ENCODE peak calls at places on chromosomes 6 and 20, in four cellular contexts. S, W, J and Z are unnamed samples.

GRCh38 chr20:58822748-58823730 is 27.7 kb downstream of the GNAS-AS1 start:
- DNase-seq in S (no peak), W (peak; percentile 24), J (no peak), Z (no peak)

GRCh38 chr6:25788305-25788922 is 33.9 kb downstream of the SLC17A4 start:
- DNase-seq in S (peak; percentile 73), W (peak; percentile 54), J (peak; percentile 10), Z (peak; percentile 8)

GRCh38 chr6:5132741-5133140 is 47.6 kb downstream of the PPP1R3G start:
- DNase-seq in S (no peak), W (no peak), J (peak; percentile 80), Z (no peak)

GRCh38 chr6:141164042-141164748 is 968.5 kb upstream of the GJE1 start:
- DNase-seq in S (no peak), W (no peak), J (no peak), Z (peak; percentile 24)

GRCh38 chr6:169885831-169886230 is 134.4 kb downstream of the ERMARD start:
- DNase-seq in S (no peak), W (no peak), J (no peak), Z (no peak)

GRCh38 chr6:144377586-144377985 is 92.5 kb downstream of the UTRN start:
- DNase-seq in S (no peak), W (no peak), J (peak; percentile 72), Z (no peak)

GRCh38 chr6:132961122-132961521 is 146.8 kb downstream of the RPS12 start:
- DNase-seq in S (no peak), W (no peak), J (peak; percentile 86), Z (no peak)

GRCh38 chr20:49448917-49449316 is 33.6 kb downstream of the KCNB1 start:
- DNase-seq in S (peak; percentile 44), W (no peak), J (no peak), Z (peak; percentile 30)

GRCh38 chr6:122220254-122220653 is 179.2 kb upstream of the HSF2 start:
- DNase-seq in S (no peak), W (no peak), J (no peak), Z (peak; percentile 23)

GRCh38 chr20:18007534-18008292 is 38.9 kb downstream of the MGME1 start:
- DNase-seq in S (no peak), W (no peak), J (no peak), Z (no peak)

DNA sequence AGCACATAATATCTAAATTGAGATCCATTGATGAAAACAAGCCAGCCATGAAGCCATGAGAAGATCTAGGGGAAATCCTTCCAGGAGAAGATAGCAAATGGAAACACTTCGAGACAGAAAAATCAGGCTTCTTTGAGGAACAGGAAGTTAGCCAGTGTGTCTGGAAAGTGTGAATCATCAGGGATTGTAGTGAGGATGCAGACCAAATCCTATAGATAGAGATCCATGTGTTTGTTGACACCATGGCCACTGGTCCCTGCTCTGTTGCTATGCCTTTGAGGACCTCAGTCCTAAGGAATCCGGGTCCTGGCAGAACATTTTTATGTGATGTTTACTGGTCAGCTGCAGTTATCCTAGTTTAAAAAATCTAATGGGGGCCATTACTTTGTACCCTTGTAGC is 6.6 kb upstream of the ELOVL2 start:
- DNase-seq in S (no peak), W (no peak), J (peak; percentile 61), Z (peak; percentile 43)
- H3K27me3 ChIP-seq in S (peaks cover 21% of the 10 kb centered on the region), W (peaks cover 35% of the 10 kb centered on the region), J (no peaks in the 10 kb centered on the region), Z (peaks cover 21% of the 10 kb centered on the region)

DNA sequence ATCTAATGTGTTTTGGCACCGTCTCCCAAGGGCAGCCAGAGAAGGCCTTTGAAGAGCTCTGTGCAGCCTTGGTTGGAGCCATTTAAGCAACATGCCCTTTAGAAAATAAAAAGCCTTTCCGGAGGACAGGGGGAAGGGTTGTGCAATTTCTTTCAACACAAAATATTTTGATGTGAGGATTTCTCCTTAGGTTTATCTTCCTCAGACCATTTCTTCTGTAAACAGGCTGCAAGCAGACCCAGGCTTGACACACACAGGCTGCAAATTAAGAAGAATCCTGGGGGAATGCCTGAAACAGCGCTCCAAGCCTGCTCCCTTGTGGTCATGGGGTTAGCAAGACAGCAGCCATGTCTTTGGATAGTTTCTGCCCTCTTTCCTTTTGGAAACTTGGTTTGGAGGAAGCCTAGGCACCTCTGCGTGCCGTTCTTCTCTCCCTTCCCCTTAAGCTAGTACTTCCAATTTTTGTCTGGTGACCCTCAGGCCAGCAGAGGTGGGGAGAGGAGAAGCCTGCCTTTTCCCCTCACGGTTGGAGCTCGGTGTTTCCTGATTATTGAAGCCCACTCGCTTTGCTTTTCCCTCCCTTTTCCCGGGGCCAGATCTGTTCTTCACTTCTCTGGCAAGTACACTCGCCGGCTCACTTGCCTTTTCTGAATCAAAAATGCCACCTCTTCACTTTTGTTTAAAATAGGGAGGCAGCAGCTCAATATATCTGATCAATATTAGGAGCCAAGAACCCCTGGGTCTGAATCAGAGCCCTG is 39.6 kb upstream of the NOX3 start:
- DNase-seq in S (peak; percentile 8), W (peak; percentile 41), J (peak; percentile 75), Z (no peak)
- TF ChIP-seq CTCF in S (peak; percentile 32), W (peak; percentile 72), J (peak; percentile 77), Z (peak; percentile 27)

GRCh38 chr6:91291071-91291470 is 704.2 kb upstream of the MAP3K7 start:
- DNase-seq in S (no peak), W (no peak), J (peak; percentile 80), Z (no peak)
- H3K27me3 ChIP-seq in S (no peaks in the 10 kb centered on the region), W (no peaks in the 10 kb centered on the region), J (no peaks in the 10 kb centered on the region), Z (no peaks in the 10 kb centered on the region)

GRCh38 chr20:31593221-31594001 is 11.7 kb upstream of the ID1 start:
- DNase-seq in S (peak; percentile 61), W (no peak), J (peak; percentile 89), Z (peak; percentile 98)
- TF ChIP-seq CTCF in S (peak; percentile 2), W (peak; percentile 14), J (no peak), Z (peak; percentile 48)

DNA sequence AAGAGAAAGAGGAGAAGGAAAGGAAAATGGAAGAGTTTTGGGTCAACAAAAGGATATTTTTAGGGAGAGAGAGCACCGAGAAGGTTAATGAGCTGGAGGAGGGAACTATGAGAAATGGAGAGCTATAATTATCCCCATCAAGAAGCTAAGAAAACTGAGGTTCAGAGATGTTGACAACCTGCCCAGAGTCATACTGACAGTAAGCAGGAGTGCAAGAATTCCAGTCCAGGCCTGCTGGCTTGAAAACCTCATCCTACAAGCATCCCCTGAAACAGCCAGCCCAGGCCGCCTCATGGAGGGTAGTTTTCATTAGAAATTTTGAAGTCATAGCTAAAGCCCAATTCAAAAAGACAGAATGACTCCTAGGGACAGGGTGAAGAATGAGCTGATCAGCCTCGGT is 172.1 kb upstream of the LRFN2 start:
- DNase-seq in S (no peak), W (no peak), J (no peak), Z (no peak)
- H3K27me3 ChIP-seq in S (peaks cover 34% of the 10 kb centered on the region), W (no peaks in the 10 kb centered on the region), J (no peaks in the 10 kb centered on the region), Z (peaks cover 46% of the 10 kb centered on the region)

GRCh38 chr20:10674684-10675455 is 1.1 kb upstream of the JAG1 start:
- DNase-seq in S (peak; percentile 42), W (peak; percentile 88), J (peak; percentile 62), Z (no peak)

GRCh38 chr20:10673176-10673830 is 496 bp downstream of the JAG1 start:
- DNase-seq in S (peak; percentile 13), W (peak; percentile 66), J (peak; percentile 55), Z (no peak)

GRCh38 chr20:10672579-10673127 is 1.1 kb downstream of the JAG1 start:
- DNase-seq in S (peak; percentile 30), W (peak; percentile 60), J (peak; percentile 71), Z (no peak)

GRCh38 chr20:10675456-10675848 is 1.7 kb upstream of the JAG1 start:
- DNase-seq in S (no peak), W (no peak), J (no peak), Z (no peak)

GRCh38 chr20:10673831-10674683 is at the start of gene JAG1:
- DNase-seq in S (peak; percentile 78), W (peak; percentile 99), J (peak; percentile 91), Z (peak; percentile 94)
- TF ChIP-seq CTCF in S (no peak), W (no peak), J (no peak), Z (no peak)

GRCh38 chr20:51195990-51196389 is 173.1 kb upstream of the KCNG1 start:
- DNase-seq in S (no peak), W (no peak), J (no peak), Z (no peak)

GRCh38 chr20:51198238-51198637 is 175.3 kb upstream of the KCNG1 start:
- DNase-seq in S (no peak), W (no peak), J (no peak), Z (no peak)

GRCh38 chr20:51198876-51199523 is 176.1 kb upstream of the KCNG1 start:
- DNase-seq in S (no peak), W (no peak), J (no peak), Z (no peak)

GRCh38 chr20:51196991-51197651 is 174.2 kb upstream of the KCNG1 start:
- DNase-seq in S (no peak), W (no peak), J (peak; percentile 73), Z (no peak)

DNA sequence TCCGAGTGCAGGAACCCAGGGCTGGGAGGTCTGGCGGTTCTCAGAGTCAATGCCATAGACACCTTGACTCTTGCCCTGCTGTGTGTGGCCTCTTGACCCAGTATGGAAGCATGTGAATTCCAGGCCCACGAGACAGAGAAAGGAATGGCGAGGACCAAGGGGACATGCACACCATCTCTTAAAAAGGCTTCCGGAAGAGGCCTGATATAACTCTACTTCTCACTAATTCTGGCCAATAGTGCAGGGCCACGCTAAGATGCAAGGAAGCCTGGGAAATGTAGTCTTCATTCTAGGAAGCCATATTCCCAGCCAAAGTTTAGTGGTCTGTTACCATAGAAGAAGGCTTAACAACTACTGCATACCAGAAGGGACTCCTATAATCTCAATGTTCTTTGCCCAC is 177.0 kb upstream of the KCNG1 start:
- DNase-seq in S (peak; percentile 8), W (no peak), J (no peak), Z (no peak)
- H3K27me3 ChIP-seq in S (peaks cover 15% of the 10 kb centered on the region), W (no peaks in the 10 kb centered on the region), J (no peaks in the 10 kb centered on the region), Z (peaks cover 17% of the 10 kb centered on the region)

DNA sequence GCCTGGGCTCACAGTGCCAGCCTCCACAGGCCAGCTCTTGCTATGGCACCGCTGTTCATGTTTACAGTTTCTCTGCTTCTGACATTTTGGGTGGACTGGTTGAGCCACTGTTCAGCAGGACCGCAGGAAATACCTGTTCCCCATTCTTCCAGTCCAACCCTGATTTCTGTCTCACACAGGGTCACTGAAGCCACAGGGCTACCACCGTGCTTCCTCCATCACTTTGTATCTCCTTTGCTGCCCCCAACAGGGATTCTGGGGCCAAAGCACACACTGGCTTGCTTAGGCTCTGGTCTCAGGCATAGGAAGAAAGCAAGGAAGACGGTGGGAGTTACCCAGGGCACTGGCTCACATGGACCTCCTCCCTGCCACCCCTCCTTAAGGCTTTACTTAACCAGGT is 164.5 kb downstream of the UNC5CL start:
- DNase-seq in S (peak; percentile 21), W (peak; percentile 30), J (no peak), Z (no peak)
- TF ChIP-seq CTCF in S (peak; percentile 35), W (no peak), J (no peak), Z (peak; percentile 42)

DNA sequence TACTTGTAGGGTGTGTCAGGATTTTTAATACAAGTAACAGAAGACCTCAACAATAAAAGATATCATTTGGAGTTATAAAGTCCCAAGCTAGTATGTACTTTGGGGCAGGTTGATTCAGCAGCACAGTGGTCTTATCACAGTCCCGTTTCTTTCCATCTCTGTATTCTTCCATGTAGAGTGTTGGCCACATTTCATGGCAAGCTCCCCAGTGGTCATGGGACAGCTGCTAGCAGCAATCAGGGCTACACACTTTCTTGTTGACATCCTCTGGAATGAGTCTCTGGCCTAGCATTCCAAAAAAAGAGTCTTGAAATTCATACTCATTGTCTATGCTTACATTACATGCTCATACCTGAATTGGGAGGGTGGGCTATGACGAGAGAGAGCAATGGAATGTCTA is 53.2 kb downstream of the SOBP start:
- DNase-seq in S (no peak), W (no peak), J (no peak), Z (no peak)
- H3K27me3 ChIP-seq in S (peaks cover 15% of the 10 kb centered on the region), W (no peaks in the 10 kb centered on the region), J (no peaks in the 10 kb centered on the region), Z (peaks cover 80% of the 10 kb centered on the region)